ENCODE peak calls at places on chromosomes 7 and 10, in seven cellular contexts. One of them, this sample, is unnamed.

GRCh38 chr7:120966961-120967360 is 16.4 kb downstream of the ING3 start:
- DNase-seq in OCI-LY7: no peak
- DNase-seq in hepatocyte: no peak
- DNase-seq in IMR-90: no peak
- DNase-seq in astrocyte: no peak
- DNase-seq in mesenchymal stem cell: no peak
- DNase-seq in K562: no peak
- DNase-seq in this sample: no peak

GRCh38 chr10:125025341-125025740 is 83.4 kb downstream of the ZRANB1 start:
- DNase-seq in OCI-LY7: no peak
- DNase-seq in hepatocyte: no peak
- DNase-seq in IMR-90: peak
- DNase-seq in astrocyte: peak
- DNase-seq in mesenchymal stem cell: peak
- DNase-seq in K562: no peak
- DNase-seq in this sample: no peak

GRCh38 chr7:150955519-150956394 is 22.4 kb downstream of the KCNH2 start:
- DNase-seq in OCI-LY7: no peak
- DNase-seq in hepatocyte: peak
- DNase-seq in IMR-90: peak
- DNase-seq in astrocyte: peak
- DNase-seq in mesenchymal stem cell: no peak
- DNase-seq in K562: peak
- DNase-seq in this sample: no peak

GRCh38 chr10:111125102-111125501 is 48.3 kb downstream of the ADRA2A start:
- DNase-seq in OCI-LY7: no peak
- DNase-seq in hepatocyte: no peak
- DNase-seq in IMR-90: no peak
- DNase-seq in astrocyte: no peak
- DNase-seq in mesenchymal stem cell: no peak
- DNase-seq in K562: no peak
- DNase-seq in this sample: no peak

GRCh38 chr10:72063703-72064391 is 24.5 kb downstream of the SPOCK2 start:
- DNase-seq in OCI-LY7: no peak
- DNase-seq in hepatocyte: peak
- DNase-seq in IMR-90: no peak
- DNase-seq in astrocyte: no peak
- DNase-seq in mesenchymal stem cell: no peak
- DNase-seq in K562: no peak
- DNase-seq in this sample: peak

GRCh38 chr7:17095001-17095574 is 203.4 kb upstream of the AHR start:
- DNase-seq in OCI-LY7: no peak
- DNase-seq in hepatocyte: no peak
- DNase-seq in IMR-90: no peak
- DNase-seq in astrocyte: peak
- DNase-seq in mesenchymal stem cell: no peak
- DNase-seq in K562: no peak
- DNase-seq in this sample: peak

GRCh38 chr10:130854151-130854550 is 457.4 kb downstream of the TCERG1L start:
- DNase-seq in OCI-LY7: no peak
- DNase-seq in hepatocyte: no peak
- DNase-seq in IMR-90: no peak
- DNase-seq in astrocyte: no peak
- DNase-seq in mesenchymal stem cell: peak
- DNase-seq in K562: no peak
- DNase-seq in this sample: no peak

GRCh38 chr7:155280446-155281410 is 16.9 kb upstream of the INSIG1 start:
- DNase-seq in OCI-LY7: no peak
- DNase-seq in hepatocyte: no peak
- DNase-seq in IMR-90: no peak
- DNase-seq in astrocyte: no peak
- DNase-seq in mesenchymal stem cell: no peak
- DNase-seq in K562: peak
- DNase-seq in this sample: no peak

GRCh38 chr7:11297764-11298163 is 324.1 kb downstream of the PHF14 start:
- DNase-seq in OCI-LY7: no peak
- DNase-seq in hepatocyte: no peak
- DNase-seq in IMR-90: no peak
- DNase-seq in astrocyte: peak
- DNase-seq in mesenchymal stem cell: no peak
- DNase-seq in K562: no peak
- DNase-seq in this sample: peak

GRCh38 chr10:119421887-119422684 is 120.4 kb downstream of the RGS10 start:
- DNase-seq in OCI-LY7: no peak
- DNase-seq in hepatocyte: no peak
- DNase-seq in IMR-90: peak
- DNase-seq in astrocyte: no peak
- DNase-seq in mesenchymal stem cell: peak
- DNase-seq in K562: no peak
- DNase-seq in this sample: no peak

GRCh38 chr10:110500515-110500905 is 2.8 kb downstream of the DUSP5 start:
- DNase-seq in OCI-LY7: no peak
- DNase-seq in hepatocyte: peak
- DNase-seq in IMR-90: peak
- DNase-seq in astrocyte: peak
- DNase-seq in mesenchymal stem cell: peak
- DNase-seq in K562: no peak
- DNase-seq in this sample: peak

GRCh38 chr10:15494850-15495249 is 123.8 kb upstream of the FAM171A1 start:
- DNase-seq in OCI-LY7: no peak
- DNase-seq in hepatocyte: no peak
- DNase-seq in IMR-90: no peak
- DNase-seq in astrocyte: no peak
- DNase-seq in mesenchymal stem cell: peak
- DNase-seq in K562: no peak
- DNase-seq in this sample: no peak

GRCh38 chr10:55464083-55464482 is 663.1 kb upstream of the PCDH15 start:
- DNase-seq in OCI-LY7: no peak
- DNase-seq in hepatocyte: no peak
- DNase-seq in IMR-90: no peak
- DNase-seq in astrocyte: no peak
- DNase-seq in mesenchymal stem cell: no peak
- DNase-seq in K562: no peak
- DNase-seq in this sample: no peak

GRCh38 chr7:50603288-50603687 is 38.1 kb upstream of the DDC start:
- DNase-seq in OCI-LY7: no peak
- DNase-seq in hepatocyte: no peak
- DNase-seq in IMR-90: no peak
- DNase-seq in astrocyte: no peak
- DNase-seq in mesenchymal stem cell: no peak
- DNase-seq in K562: no peak
- DNase-seq in this sample: no peak

GRCh38 chr10:25865267-25865666 is 68.8 kb upstream of the MYO3A start:
- DNase-seq in OCI-LY7: no peak
- DNase-seq in hepatocyte: no peak
- DNase-seq in IMR-90: no peak
- DNase-seq in astrocyte: no peak
- DNase-seq in mesenchymal stem cell: no peak
- DNase-seq in K562: no peak
- DNase-seq in this sample: no peak

GRCh38 chr7:375901-376305 is 85.9 kb downstream of the FOXL3 start:
- DNase-seq in OCI-LY7: no peak
- DNase-seq in hepatocyte: no peak
- DNase-seq in IMR-90: no peak
- DNase-seq in astrocyte: no peak
- DNase-seq in mesenchymal stem cell: no peak
- DNase-seq in K562: no peak
- DNase-seq in this sample: no peak

DNA sequence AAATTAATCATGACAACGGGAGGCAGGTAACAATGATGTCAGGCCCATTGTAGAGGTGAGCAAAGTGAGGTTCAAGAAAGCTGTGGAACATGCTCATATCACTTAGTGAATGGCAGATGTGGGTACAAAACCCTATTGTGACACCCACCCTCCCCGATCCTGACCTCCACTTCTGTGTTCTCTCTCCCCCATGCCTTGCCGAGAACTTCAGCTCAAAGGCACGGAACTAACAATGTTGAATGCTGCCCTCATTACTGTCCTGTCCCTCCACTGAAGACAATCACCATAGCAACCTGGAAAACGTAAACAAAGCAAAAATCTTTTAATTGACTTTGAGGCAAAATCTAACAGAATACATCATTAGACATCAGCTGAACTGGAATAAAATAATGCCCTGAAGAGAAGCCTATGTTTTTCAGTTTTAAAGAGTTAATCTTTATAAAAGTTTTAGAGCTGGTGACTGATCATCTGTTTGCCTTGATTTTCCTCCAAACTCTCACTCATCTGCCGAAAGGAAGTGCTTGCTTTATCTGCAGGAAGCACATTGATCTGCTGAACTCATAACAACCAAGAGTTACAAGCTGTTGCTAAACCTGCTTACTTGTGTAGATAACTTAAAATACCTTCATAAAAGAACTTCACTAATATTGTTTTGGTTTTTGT is 133.6 kb downstream of the CUBN start:
- DNase-seq in OCI-LY7: no peak
- DNase-seq in hepatocyte: no peak
- DNase-seq in IMR-90: peak
- DNase-seq in astrocyte: peak
- DNase-seq in mesenchymal stem cell: peak
- DNase-seq in K562: peak
- DNase-seq in this sample: peak
- H3K4me3 ChIP-seq in OCI-LY7: no peak
- H3K4me3 ChIP-seq in hepatocyte: no peak
- H3K4me3 ChIP-seq in IMR-90: no peak
- H3K4me3 ChIP-seq in astrocyte: no peak
- H3K4me3 ChIP-seq in mesenchymal stem cell: no peak
- H3K4me3 ChIP-seq in K562: no peak
- H3K4me3 ChIP-seq in this sample: peak

GRCh38 chr10:21810582-21811244 is 192.8 kb downstream of the DNAJC1 start:
- DNase-seq in OCI-LY7: no peak
- DNase-seq in hepatocyte: no peak
- DNase-seq in IMR-90: peak
- DNase-seq in astrocyte: peak
- DNase-seq in mesenchymal stem cell: no peak
- DNase-seq in K562: no peak
- DNase-seq in this sample: no peak
- H3K4me2 ChIP-seq in OCI-LY7: no peak
- H3K4me2 ChIP-seq in hepatocyte: no peak
- H3K4me2 ChIP-seq in IMR-90: no peak
- H3K4me2 ChIP-seq in astrocyte: no peak
- H3K4me2 ChIP-seq in mesenchymal stem cell: no peak
- H3K4me2 ChIP-seq in K562: peak
- H3K4me2 ChIP-seq in this sample: no peak

GRCh38 chr10:93027508-93027907 is 33.1 kb upstream of the CYP26C1 start:
- DNase-seq in OCI-LY7: no peak
- DNase-seq in hepatocyte: no peak
- DNase-seq in IMR-90: no peak
- DNase-seq in astrocyte: no peak
- DNase-seq in mesenchymal stem cell: no peak
- DNase-seq in K562: no peak
- DNase-seq in this sample: no peak

GRCh38 chr10:93028881-93029280 is 31.7 kb upstream of the CYP26C1 start:
- DNase-seq in OCI-LY7: no peak
- DNase-seq in hepatocyte: no peak
- DNase-seq in IMR-90: peak
- DNase-seq in astrocyte: peak
- DNase-seq in mesenchymal stem cell: peak
- DNase-seq in K562: no peak
- DNase-seq in this sample: peak

GRCh38 chr10:93026072-93026471 is 34.5 kb upstream of the CYP26C1 start:
- DNase-seq in OCI-LY7: no peak
- DNase-seq in hepatocyte: no peak
- DNase-seq in IMR-90: peak
- DNase-seq in astrocyte: no peak
- DNase-seq in mesenchymal stem cell: no peak
- DNase-seq in K562: no peak
- DNase-seq in this sample: peak

GRCh38 chr10:93023013-93023650 is 37.5 kb upstream of the CYP26C1 start:
- DNase-seq in OCI-LY7: no peak
- DNase-seq in hepatocyte: no peak
- DNase-seq in IMR-90: no peak
- DNase-seq in astrocyte: no peak
- DNase-seq in mesenchymal stem cell: no peak
- DNase-seq in K562: no peak
- DNase-seq in this sample: no peak
- H3K4me3 ChIP-seq in OCI-LY7: no peak
- H3K4me3 ChIP-seq in hepatocyte: no peak
- H3K4me3 ChIP-seq in IMR-90: no peak
- H3K4me3 ChIP-seq in astrocyte: no peak
- H3K4me3 ChIP-seq in mesenchymal stem cell: no peak
- H3K4me3 ChIP-seq in K562: no peak
- H3K4me3 ChIP-seq in this sample: no peak

GRCh38 chr7:47515305-47515834 is 66.5 kb downstream of the TNS3 start:
- DNase-seq in OCI-LY7: no peak
- DNase-seq in hepatocyte: no peak
- DNase-seq in IMR-90: no peak
- DNase-seq in astrocyte: no peak
- DNase-seq in mesenchymal stem cell: no peak
- DNase-seq in K562: no peak
- DNase-seq in this sample: no peak

GRCh38 chr7:47514818-47515217 is 67.1 kb downstream of the TNS3 start:
- DNase-seq in OCI-LY7: no peak
- DNase-seq in hepatocyte: no peak
- DNase-seq in IMR-90: peak
- DNase-seq in astrocyte: no peak
- DNase-seq in mesenchymal stem cell: peak
- DNase-seq in K562: no peak
- DNase-seq in this sample: no peak

GRCh38 chr7:47512481-47513176 is 69.3 kb downstream of the TNS3 start:
- DNase-seq in OCI-LY7: no peak
- DNase-seq in hepatocyte: no peak
- DNase-seq in IMR-90: no peak
- DNase-seq in astrocyte: no peak
- DNase-seq in mesenchymal stem cell: peak
- DNase-seq in K562: no peak
- DNase-seq in this sample: peak

GRCh38 chr7:47513741-47514241 is 68.1 kb downstream of the TNS3 start:
- DNase-seq in OCI-LY7: no peak
- DNase-seq in hepatocyte: peak
- DNase-seq in IMR-90: peak
- DNase-seq in astrocyte: peak
- DNase-seq in mesenchymal stem cell: peak
- DNase-seq in K562: no peak
- DNase-seq in this sample: peak

GRCh38 chr7:47514367-47514766 is 67.5 kb downstream of the TNS3 start:
- DNase-seq in OCI-LY7: no peak
- DNase-seq in hepatocyte: no peak
- DNase-seq in IMR-90: no peak
- DNase-seq in astrocyte: no peak
- DNase-seq in mesenchymal stem cell: peak
- DNase-seq in K562: no peak
- DNase-seq in this sample: no peak
- H3K4me2 ChIP-seq in OCI-LY7: no peak
- H3K4me2 ChIP-seq in hepatocyte: peak
- H3K4me2 ChIP-seq in IMR-90: no peak
- H3K4me2 ChIP-seq in astrocyte: peak
- H3K4me2 ChIP-seq in mesenchymal stem cell: no peak
- H3K4me2 ChIP-seq in K562: no peak
- H3K4me2 ChIP-seq in this sample: no peak

DNA sequence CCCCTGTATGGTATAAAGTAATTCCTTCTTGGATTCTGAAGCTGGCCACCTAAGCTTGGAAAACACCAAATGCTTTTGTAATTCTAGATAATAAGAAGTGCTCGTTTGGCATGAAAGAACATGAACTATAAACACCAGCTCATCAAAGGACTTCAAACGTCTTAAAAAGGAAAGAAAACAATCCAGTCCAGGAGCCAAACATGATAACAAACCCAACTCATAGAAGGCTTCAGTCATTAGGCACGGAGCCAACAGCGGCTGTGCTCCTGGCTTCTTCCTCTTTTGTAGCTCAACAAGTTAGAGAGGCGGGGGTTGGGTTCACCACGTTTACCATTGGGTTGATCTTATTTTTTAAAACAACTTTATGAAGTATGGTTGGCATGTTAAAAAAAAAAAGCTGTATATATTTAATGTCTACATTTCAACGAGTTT is 56.4 kb upstream of the ECHDC3 start:
- DNase-seq in OCI-LY7: peak
- DNase-seq in hepatocyte: peak
- DNase-seq in IMR-90: peak
- DNase-seq in astrocyte: peak
- DNase-seq in mesenchymal stem cell: peak
- DNase-seq in K562: peak
- DNase-seq in this sample: peak
- H3K4me3 ChIP-seq in OCI-LY7: peak
- H3K4me3 ChIP-seq in hepatocyte: no peak
- H3K4me3 ChIP-seq in IMR-90: no peak
- H3K4me3 ChIP-seq in astrocyte: no peak
- H3K4me3 ChIP-seq in mesenchymal stem cell: peak
- H3K4me3 ChIP-seq in K562: no peak
- H3K4me3 ChIP-seq in this sample: peak